ENCODE peak calls at places on chromosomes 11 and 22, in six cellular contexts. G is HEK293T, A is NCI-H2171 treated with DMSO at 0.1 percent for 48 hours, T is neural progenitor cell, U is BE2C, Z is osteocyte. E is an unnamed sample.
A peak's percentile ranks its signal among the peaks of the same experiment; 100 is the strongest.

GRCh38 chr11:58647866-58648265 is 25.4 kb downstream of the CNTF start:
- DNase-seq in G (no peak), A (no peak), T (no peak), U (no peak), Z (no peak), E (no peak)

GRCh38 chr11:2578006-2578933 is 121.5 kb downstream of the KCNQ1OT1 start:
- DNase-seq in G (no peak), A (no peak), T (no peak), U (peak; percentile 3), Z (no peak), E (no peak)

GRCh38 chr22:49977578-49977977 is 17.0 kb downstream of the PIM3 start:
- DNase-seq in G (no peak), A (no peak), T (no peak), U (no peak), Z (no peak), E (no peak)

GRCh38 chr22:43315687-43316217 is 27.4 kb downstream of the SCUBE1 start:
- DNase-seq in G (no peak), A (no peak), T (peak; percentile 33), U (no peak), Z (no peak), E (no peak)

GRCh38 chr22:30421695-30422480 is 3.7 kb upstream of the MTFP1 start:
- DNase-seq in G (no peak), A (no peak), T (no peak), U (no peak), Z (no peak), E (peak; percentile 51)

GRCh38 chr11:130846606-130847005 is 69.7 kb downstream of the SNX19 start:
- DNase-seq in G (no peak), A (no peak), T (no peak), U (no peak), Z (no peak), E (no peak)

GRCh38 chr11:44944181-44944852 is 6.4 kb downstream of the TP53I11 start:
- DNase-seq in G (no peak), A (peak; percentile 71), T (peak; percentile 52), U (no peak), Z (no peak), E (no peak)

GRCh38 chr22:36378080-36378788 is 9.5 kb downstream of the MYH9 start:
- DNase-seq in G (no peak), A (no peak), T (no peak), U (no peak), Z (no peak), E (no peak)

GRCh38 chr11:122882809-122883681 is 486 bp downstream of the JHY start:
- DNase-seq in G (peak; percentile 65), A (peak; percentile 35), T (peak; percentile 80), U (peak; percentile 10), Z (peak; percentile 86), E (peak; percentile 81)

GRCh38 chr11:118263694-118264567 is at the start of gene MPZL2:
- DNase-seq in G (no peak), A (peak; percentile 39), T (peak; percentile 63), U (no peak), Z (no peak), E (peak; percentile 82)

GRCh38 chr11:65485820-65486219 is 13.0 kb upstream of the MALAT1 start:
- DNase-seq in G (no peak), A (no peak), T (no peak), U (no peak), Z (no peak), E (peak; percentile 37)

GRCh38 chr11:15569626-15570025 is 454.9 kb downstream of the INSC start:
- DNase-seq in G (no peak), A (no peak), T (no peak), U (no peak), Z (no peak), E (peak; percentile 15)

GRCh38 chr11:72848846-72849466 is 34.7 kb downstream of the ATG16L2 start:
- DNase-seq in G (peak; percentile 54), A (peak; percentile 35), T (peak; percentile 59), U (peak; percentile 48), Z (no peak), E (peak; percentile 64)

GRCh38 chr22:39214383-39215069 is 30.3 kb downstream of the PDGFB start:
- DNase-seq in G (no peak), A (no peak), T (peak; percentile 77), U (no peak), Z (no peak), E (peak; percentile 60)

GRCh38 chr22:46966495-46966845 is 204.0 kb downstream of the TBC1D22A start:
- DNase-seq in G (no peak), A (no peak), T (no peak), U (no peak), Z (no peak), E (no peak)

GRCh38 chr22:30869996-30870395 is 98.6 kb downstream of the MORC2 start:
- DNase-seq in G (no peak), A (no peak), T (no peak), U (no peak), Z (no peak), E (no peak)

GRCh38 chr11:134785059-134785458 is 373.0 kb upstream of the B3GAT1 start:
- DNase-seq in G (no peak), A (no peak), T (no peak), U (no peak), Z (no peak), E (no peak)

E was measured in left kidney.